ENCODE peak calls at places on chromosomes 12 and 14, in six cellular contexts. One of them, this sample, is unnamed.

GRCh38 chr12:128693115-128693514 is 130.6 kb downstream of the SLC15A4 start:
- DNase-seq in T-cell: no peak
- DNase-seq in progenitor cell of endocrine pancreas: no peak
- DNase-seq in stimulated activated CD8-positive, alpha-beta memory T cell treated with anti-CD3 and anti-CD28 coated beads, Interleukin-4, amount 100 ng/mL, for 4 hours: no peak
- DNase-seq in stimulated activated CD4-positive, alpha-beta T cell treated with anti-CD3 and anti-CD28 coated beads, Interleukin-2, amount 100 ng/mL, for 48 hours: no peak
- DNase-seq in fibroblast of lung: no peak
- DNase-seq in this sample: no peak

GRCh38 chr14:52327374-52328226 is 13.5 kb downstream of the PTGER2 start:
- DNase-seq in T-cell: no peak
- DNase-seq in progenitor cell of endocrine pancreas: no peak
- DNase-seq in stimulated activated CD8-positive, alpha-beta memory T cell treated with anti-CD3 and anti-CD28 coated beads, Interleukin-4, amount 100 ng/mL, for 4 hours: no peak
- DNase-seq in stimulated activated CD4-positive, alpha-beta T cell treated with anti-CD3 and anti-CD28 coated beads, Interleukin-2, amount 100 ng/mL, for 48 hours: no peak
- DNase-seq in fibroblast of lung: peak; percentile 82
- DNase-seq in this sample: no peak

GRCh38 chr12:131850856-131851559 is 22.8 kb downstream of the MMP17 start:
- DNase-seq in T-cell: no peak
- DNase-seq in progenitor cell of endocrine pancreas: no peak
- DNase-seq in stimulated activated CD8-positive, alpha-beta memory T cell treated with anti-CD3 and anti-CD28 coated beads, Interleukin-4, amount 100 ng/mL, for 4 hours: no peak
- DNase-seq in stimulated activated CD4-positive, alpha-beta T cell treated with anti-CD3 and anti-CD28 coated beads, Interleukin-2, amount 100 ng/mL, for 48 hours: no peak
- DNase-seq in fibroblast of lung: no peak
- DNase-seq in this sample: no peak

GRCh38 chr12:78156751-78157150 is 326.1 kb downstream of the NAV3 start:
- DNase-seq in T-cell: no peak
- DNase-seq in progenitor cell of endocrine pancreas: no peak
- DNase-seq in stimulated activated CD8-positive, alpha-beta memory T cell treated with anti-CD3 and anti-CD28 coated beads, Interleukin-4, amount 100 ng/mL, for 4 hours: no peak
- DNase-seq in stimulated activated CD4-positive, alpha-beta T cell treated with anti-CD3 and anti-CD28 coated beads, Interleukin-2, amount 100 ng/mL, for 48 hours: no peak
- DNase-seq in fibroblast of lung: peak; percentile 21
- DNase-seq in this sample: no peak

GRCh38 chr12:16112626-16113560 is 164.6 kb downstream of the SLC15A5 start:
- DNase-seq in T-cell: no peak
- DNase-seq in progenitor cell of endocrine pancreas: no peak
- DNase-seq in stimulated activated CD8-positive, alpha-beta memory T cell treated with anti-CD3 and anti-CD28 coated beads, Interleukin-4, amount 100 ng/mL, for 4 hours: no peak
- DNase-seq in stimulated activated CD4-positive, alpha-beta T cell treated with anti-CD3 and anti-CD28 coated beads, Interleukin-2, amount 100 ng/mL, for 48 hours: no peak
- DNase-seq in fibroblast of lung: no peak
- DNase-seq in this sample: no peak

GRCh38 chr14:103393687-103394626 is 8.7 kb downstream of the MARK3 start:
- DNase-seq in T-cell: no peak
- DNase-seq in progenitor cell of endocrine pancreas: no peak
- DNase-seq in stimulated activated CD8-positive, alpha-beta memory T cell treated with anti-CD3 and anti-CD28 coated beads, Interleukin-4, amount 100 ng/mL, for 4 hours: no peak
- DNase-seq in stimulated activated CD4-positive, alpha-beta T cell treated with anti-CD3 and anti-CD28 coated beads, Interleukin-2, amount 100 ng/mL, for 48 hours: no peak
- DNase-seq in fibroblast of lung: peak; percentile 60
- DNase-seq in this sample: no peak

GRCh38 chr12:46160081-46160980 is 108.5 kb downstream of the SLC38A1 start:
- DNase-seq in T-cell: no peak
- DNase-seq in progenitor cell of endocrine pancreas: no peak
- DNase-seq in stimulated activated CD8-positive, alpha-beta memory T cell treated with anti-CD3 and anti-CD28 coated beads, Interleukin-4, amount 100 ng/mL, for 4 hours: no peak
- DNase-seq in stimulated activated CD4-positive, alpha-beta T cell treated with anti-CD3 and anti-CD28 coated beads, Interleukin-2, amount 100 ng/mL, for 48 hours: no peak
- DNase-seq in fibroblast of lung: peak; percentile 69
- DNase-seq in this sample: no peak

GRCh38 chr12:57237952-57238853 is 8.7 kb downstream of the SHMT2 start:
- DNase-seq in T-cell: no peak
- DNase-seq in progenitor cell of endocrine pancreas: no peak
- DNase-seq in stimulated activated CD8-positive, alpha-beta memory T cell treated with anti-CD3 and anti-CD28 coated beads, Interleukin-4, amount 100 ng/mL, for 4 hours: no peak
- DNase-seq in stimulated activated CD4-positive, alpha-beta T cell treated with anti-CD3 and anti-CD28 coated beads, Interleukin-2, amount 100 ng/mL, for 48 hours: no peak
- DNase-seq in fibroblast of lung: peak; percentile 23
- DNase-seq in this sample: no peak

GRCh38 chr12:2960432-2960956 is 1.3 kb downstream of the TEAD4 start:
- DNase-seq in T-cell: no peak
- DNase-seq in progenitor cell of endocrine pancreas: no peak
- DNase-seq in stimulated activated CD8-positive, alpha-beta memory T cell treated with anti-CD3 and anti-CD28 coated beads, Interleukin-4, amount 100 ng/mL, for 4 hours: no peak
- DNase-seq in stimulated activated CD4-positive, alpha-beta T cell treated with anti-CD3 and anti-CD28 coated beads, Interleukin-2, amount 100 ng/mL, for 48 hours: peak; percentile 7
- DNase-seq in fibroblast of lung: peak; percentile 28
- DNase-seq in this sample: no peak

GRCh38 chr12:41190360-41190759 is 2.2 kb downstream of the PDZRN4 start:
- DNase-seq in T-cell: no peak
- DNase-seq in progenitor cell of endocrine pancreas: no peak
- DNase-seq in stimulated activated CD8-positive, alpha-beta memory T cell treated with anti-CD3 and anti-CD28 coated beads, Interleukin-4, amount 100 ng/mL, for 4 hours: no peak
- DNase-seq in stimulated activated CD4-positive, alpha-beta T cell treated with anti-CD3 and anti-CD28 coated beads, Interleukin-2, amount 100 ng/mL, for 48 hours: no peak
- DNase-seq in fibroblast of lung: no peak
- DNase-seq in this sample: no peak

GRCh38 chr12:107318554-107318803 is 225.1 kb upstream of the CRY1 start:
- DNase-seq in T-cell: no peak
- DNase-seq in progenitor cell of endocrine pancreas: no peak
- DNase-seq in stimulated activated CD8-positive, alpha-beta memory T cell treated with anti-CD3 and anti-CD28 coated beads, Interleukin-4, amount 100 ng/mL, for 4 hours: no peak
- DNase-seq in stimulated activated CD4-positive, alpha-beta T cell treated with anti-CD3 and anti-CD28 coated beads, Interleukin-2, amount 100 ng/mL, for 48 hours: no peak
- DNase-seq in fibroblast of lung: no peak
- DNase-seq in this sample: no peak